ENCODE peak calls at places on chromosomes 12 and 14, in five cellular contexts. D is iPS DF 6.9, U is foreskin keratinocyte, X is RWPE1, H is neural progenitor cell. N is an unnamed sample.
A peak's percentile ranks its signal among the peaks of the same experiment; 100 is the strongest.

GRCh38 chr14:22159968-22160367 is 429.1 kb downstream of the DAD1 start:
- DNase-seq in X (no peak), H (no peak), D (no peak), U (peak; percentile 50), N (no peak)

GRCh38 chr12:81252228-81252627 is 174.3 kb downstream of the ACSS3 start:
- DNase-seq in D (no peak), U (no peak), X (no peak), H (no peak), N (no peak)

GRCh38 chr14:70121521-70121920 is 67.2 kb downstream of the SLC8A3 start:
- DNase-seq in U (no peak), X (no peak), D (peak; percentile 16), H (peak; percentile 93), N (no peak)

GRCh38 chr12:108568653-108569154 is 6.3 kb downstream of the ISCU start:
- DNase-seq in H (no peak), X (no peak), D (no peak), U (no peak), N (no peak)

GRCh38 chr12:57219205-57219992 is 2.8 kb downstream of the NXPH4 start:
- DNase-seq in X (no peak), H (peak; percentile 80), D (no peak), U (no peak), N (no peak)

GRCh38 chr12:89417246-89417977 is 65.1 kb upstream of the DUSP6 start:
- DNase-seq in U (peak; percentile 35), D (no peak), H (no peak), X (peak; percentile 14), N (peak; percentile 50)

GRCh38 chr12:65532744-65533143 is 254.3 kb downstream of the MSRB3 start:
- DNase-seq in H (no peak), U (no peak), D (no peak), X (no peak), N (no peak)

GRCh38 chr14:73770977-73771847 is 57.0 kb upstream of the PNMA1 start:
- DNase-seq in D (no peak), X (no peak), U (no peak), H (no peak), N (no peak)

GRCh38 chr12:101209319-101210302 is at the start of gene SLC5A8:
- DNase-seq in U (peak; percentile 26), H (peak; percentile 77), X (no peak), D (no peak), N (peak; percentile 31)

DNA sequence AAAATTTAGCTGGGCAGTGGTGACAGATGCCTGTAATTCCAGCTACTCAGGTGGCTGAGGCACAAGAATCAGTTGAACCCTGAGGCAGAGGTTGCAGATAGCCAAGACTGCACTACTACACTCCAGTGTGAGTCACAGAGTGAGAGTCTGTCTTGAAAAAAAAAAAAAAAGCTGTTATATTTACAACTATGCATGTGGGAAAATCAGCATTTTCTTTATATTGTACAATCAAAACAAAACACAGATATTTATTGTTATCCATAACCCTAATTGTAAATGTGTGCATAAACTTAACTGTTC is 12.5 kb downstream of the C1R start:
- DNase-seq in X (no peak), D (no peak), H (no peak), U (peak; percentile 81), N (no peak)
- H3K27ac ChIP-seq in X (peak overlapping the region; percentile 95), D (no peak overlapping the region), H (no peak overlapping the region), U (peak overlapping the region; percentile 31), N (no peak overlapping the region)

DNA sequence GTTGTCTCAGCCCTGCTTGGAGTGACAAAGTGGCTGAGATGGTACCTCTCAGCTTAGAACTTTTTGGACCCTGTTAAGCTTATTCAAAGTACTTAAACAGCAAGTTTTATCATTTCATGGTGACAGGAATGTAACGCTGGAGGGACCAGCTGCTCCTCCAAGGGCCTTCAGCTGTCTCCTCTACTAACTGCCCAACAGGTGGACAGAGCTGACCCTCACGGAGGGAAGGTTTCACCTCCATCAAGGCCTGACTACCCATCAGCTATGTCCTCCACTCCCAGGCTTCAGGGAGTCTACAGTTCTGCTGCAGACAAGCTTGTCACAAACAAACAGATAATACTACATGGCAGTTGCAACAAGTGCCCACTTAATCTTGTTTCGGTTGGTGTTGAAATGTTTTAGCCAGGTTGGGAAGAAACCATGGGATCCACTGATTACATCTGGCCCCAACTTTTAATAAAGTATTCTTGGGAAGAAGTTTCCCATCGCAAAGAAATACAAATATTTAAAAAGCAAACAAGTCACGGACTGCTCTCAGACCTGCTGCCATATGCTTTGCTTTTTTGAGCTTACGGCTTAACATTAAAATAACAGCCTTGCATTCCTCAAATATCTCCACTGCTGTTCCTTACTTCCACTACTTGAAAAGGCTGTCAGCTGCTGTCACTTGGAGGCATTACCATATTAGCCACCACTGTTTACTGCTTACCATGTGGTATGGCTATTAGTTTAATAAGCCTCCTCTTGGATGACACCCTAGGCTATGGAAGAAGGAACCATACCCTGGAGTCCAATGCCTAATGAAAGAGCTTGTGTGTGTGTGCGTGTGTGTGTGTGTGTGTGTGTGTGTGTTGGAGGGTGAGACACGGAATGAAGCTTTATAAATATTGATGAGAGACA is 174.9 kb downstream of the TTC7B start:
- DNase-seq in H (peak; percentile 51), D (no peak), X (no peak), U (no peak), N (peak; percentile 44)
- H3K27ac ChIP-seq in H (peak overlapping the region; percentile 96), D (no peak overlapping the region), X (no peak overlapping the region), U (no peak overlapping the region), N (peak overlapping the region; percentile 64)

GRCh38 chr12:102436867-102437266 is 43.5 kb downstream of the IGF1 start:
- DNase-seq in D (no peak), H (no peak), X (no peak), U (no peak), N (no peak)
- H3K27ac ChIP-seq in D (no peak overlapping the region), H (no peak overlapping the region), X (no peak overlapping the region), U (no peak overlapping the region), N (no peak overlapping the region)

GRCh38 chr12:53229454-53229853 is 2.6 kb downstream of the RARG start:
- DNase-seq in H (no peak), X (no peak), U (no peak), D (no peak), N (no peak)
- H3K27ac ChIP-seq in H (no peak overlapping the region), X (peak overlapping the region; percentile 98), U (no peak overlapping the region), D (no peak overlapping the region), N (no peak overlapping the region)

DNA sequence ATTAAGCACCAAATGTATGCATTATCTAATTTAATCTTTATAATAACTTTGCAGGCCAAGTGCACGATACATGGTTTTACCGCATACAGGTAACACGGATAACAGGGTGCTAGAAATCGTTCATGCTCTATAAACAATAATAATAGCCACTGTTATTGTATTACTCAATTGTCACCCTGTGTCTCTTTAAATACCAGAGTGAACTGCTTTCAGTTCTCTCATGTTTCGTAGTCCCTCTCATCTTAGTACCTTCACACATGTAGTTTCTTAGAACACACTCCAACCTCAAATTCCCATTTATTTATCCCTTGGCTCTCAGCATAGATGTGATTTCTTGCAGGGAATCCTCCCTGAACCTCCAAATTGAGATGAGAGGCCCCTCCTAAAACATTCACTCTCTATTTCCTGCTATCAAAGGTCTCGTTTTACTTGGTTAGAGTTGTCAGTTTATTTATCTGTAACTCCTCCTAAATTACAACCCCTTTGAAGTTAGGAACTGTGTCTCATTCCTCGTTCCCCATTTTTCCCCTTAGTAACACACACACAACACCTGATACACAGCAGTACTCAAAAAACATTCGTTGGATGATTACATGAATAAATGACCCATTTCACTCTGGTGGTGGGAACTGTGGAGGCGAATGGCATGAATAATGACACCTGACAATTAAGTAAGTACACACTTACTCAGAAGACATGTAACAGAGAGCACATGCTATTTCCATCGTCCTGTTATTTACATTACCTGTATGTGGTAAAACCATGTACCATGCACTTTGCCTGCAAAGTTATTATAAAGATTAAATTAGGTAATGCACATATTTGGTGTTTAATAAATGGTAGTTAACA is 134.6 kb downstream of the BTG1 start:
- DNase-seq in H (no peak), X (no peak), D (no peak), U (no peak), N (no peak)
- H3K27ac ChIP-seq in H (no peak overlapping the region), X (no peak overlapping the region), D (no peak overlapping the region), U (no peak overlapping the region), N (peak overlapping the region; percentile 69)

GRCh38 chr12:62655524-62656160 is 189.0 kb downstream of the MON2 start:
- DNase-seq in H (peak; percentile 53), D (no peak), U (no peak), X (no peak), N (no peak)

GRCh38 chr12:62653740-62654139 is 187.1 kb downstream of the MON2 start:
- DNase-seq in H (peak; percentile 38), U (no peak), X (no peak), D (peak; percentile 95), N (no peak)

GRCh38 chr12:62656576-62657362 is 190.1 kb downstream of the MON2 start:
- DNase-seq in H (peak; percentile 44), D (no peak), U (no peak), X (no peak), N (no peak)

GRCh38 chr12:62653304-62653703 is 186.7 kb downstream of the MON2 start:
- DNase-seq in H (no peak), U (no peak), D (no peak), X (no peak), N (no peak)

DNA sequence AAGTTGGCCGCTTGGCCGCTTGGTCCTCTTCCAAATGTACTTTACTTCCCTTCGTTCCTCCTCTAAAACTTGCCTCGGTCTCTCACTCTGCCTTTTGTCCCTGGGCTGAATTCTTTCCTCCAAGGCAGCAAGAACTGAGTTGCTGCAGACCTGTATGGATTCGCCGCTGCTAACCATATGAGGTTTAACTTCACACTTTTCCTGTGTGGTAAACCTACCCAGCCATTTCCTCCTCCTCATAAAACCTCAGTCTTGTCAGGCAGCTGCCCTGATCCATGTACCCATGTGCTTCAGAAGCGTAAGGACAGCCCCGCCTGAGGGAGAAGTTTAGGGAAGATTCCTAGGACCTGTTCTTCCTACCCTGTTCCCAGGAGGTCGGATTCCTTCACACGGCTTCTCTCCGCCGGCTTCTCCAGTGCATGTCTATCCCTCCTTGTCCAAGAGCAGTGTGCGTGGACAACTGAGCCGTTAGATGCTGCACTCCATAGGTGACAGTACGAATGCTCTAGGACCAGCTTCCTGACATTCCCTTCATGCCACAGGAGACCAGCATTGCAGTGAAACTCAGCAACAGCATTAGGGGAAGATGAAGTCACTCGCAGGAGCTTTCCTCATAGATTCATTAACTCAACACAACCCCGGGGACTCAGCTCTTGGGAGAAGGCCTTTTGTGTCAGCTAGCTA is 188.1 kb downstream of the MON2 start:
- DNase-seq in X (no peak), D (no peak), U (no peak), H (no peak), N (no peak)
- H3K27ac ChIP-seq in X (no peak overlapping the region), D (no peak overlapping the region), U (no peak overlapping the region), H (no peak overlapping the region), N (no peak overlapping the region)

GRCh38 chr12:68176252-68176651 is 16.7 kb upstream of the IFNG start:
- DNase-seq in X (no peak), D (no peak), U (peak; percentile 77), H (no peak), N (no peak)

GRCh38 chr12:68178774-68179439 is 19.4 kb upstream of the IFNG start:
- DNase-seq in D (no peak), H (no peak), U (no peak), X (no peak), N (no peak)

GRCh38 chr12:68175566-68176033 is 16.1 kb upstream of the IFNG start:
- DNase-seq in U (no peak), H (no peak), D (no peak), X (no peak), N (no peak)

GRCh38 chr12:68177562-68177961 is 18.0 kb upstream of the IFNG start:
- DNase-seq in X (no peak), H (peak; percentile 13), D (no peak), U (no peak), N (no peak)

GRCh38 chr12:68178184-68178583 is 18.6 kb upstream of the IFNG start:
- DNase-seq in X (no peak), U (peak; percentile 48), D (no peak), H (no peak), N (no peak)
- H3K27ac ChIP-seq in X (no peak overlapping the region), U (no peak overlapping the region), D (no peak overlapping the region), H (no peak overlapping the region), N (no peak overlapping the region)